ENCODE peak calls at places on chromosome 5, in ten cellular contexts. One of them, this sample, is unnamed.

GRCh38 chr5:36885566-36886485 is 9.3 kb downstream of the NIPBL start:
- DNase-seq in AML-193: no peak
- DNase-seq in HEK293T: no peak
- DNase-seq in left lobe of liver: no peak
- DNase-seq in ELR: no peak
- DNase-seq in left ventricle myocardium inferior: no peak
- DNase-seq in GDM1: no peak
- DNase-seq in uterus: no peak
- DNase-seq in stimulated activated CD4-positive, alpha-beta T cell treated with anti-CD3 and anti-CD28 coated beads, Interleukin-1b, Interleukin-23, amount 100 ng/mL, for 24 hours: no peak
- DNase-seq in GM19239: no peak
- DNase-seq in this sample: no peak

GRCh38 chr5:40634154-40634553 is 45.6 kb upstream of the PTGER4 start:
- DNase-seq in stimulated activated CD4-positive, alpha-beta T cell treated with anti-CD3 and anti-CD28 coated beads, Interleukin-1b, Interleukin-23, amount 100 ng/mL, for 24 hours: no peak
- DNase-seq in HEK293T: no peak
- DNase-seq in left ventricle myocardium inferior: no peak
- DNase-seq in GM19239: no peak
- DNase-seq in AML-193: no peak
- DNase-seq in ELR: no peak
- DNase-seq in left lobe of liver: no peak
- DNase-seq in uterus: no peak
- DNase-seq in GDM1: no peak
- DNase-seq in this sample: no peak

GRCh38 chr5:95771109-95771708 is 40.1 kb downstream of the RHOBTB3 start:
- DNase-seq in ELR: no peak
- DNase-seq in stimulated activated CD4-positive, alpha-beta T cell treated with anti-CD3 and anti-CD28 coated beads, Interleukin-1b, Interleukin-23, amount 100 ng/mL, for 24 hours: no peak
- DNase-seq in left lobe of liver: peak
- DNase-seq in HEK293T: no peak
- DNase-seq in uterus: no peak
- DNase-seq in left ventricle myocardium inferior: peak
- DNase-seq in GM19239: no peak
- DNase-seq in GDM1: no peak
- DNase-seq in AML-193: no peak
- DNase-seq in this sample: no peak

GRCh38 chr5:175609504-175609903 is 48.4 kb upstream of the HRH2 start:
- DNase-seq in ELR: no peak
- DNase-seq in left ventricle myocardium inferior: no peak
- DNase-seq in stimulated activated CD4-positive, alpha-beta T cell treated with anti-CD3 and anti-CD28 coated beads, Interleukin-1b, Interleukin-23, amount 100 ng/mL, for 24 hours: no peak
- DNase-seq in HEK293T: no peak
- DNase-seq in GM19239: no peak
- DNase-seq in uterus: no peak
- DNase-seq in AML-193: no peak
- DNase-seq in GDM1: no peak
- DNase-seq in left lobe of liver: no peak
- DNase-seq in this sample: no peak

GRCh38 chr5:172147857-172148256 is 40.2 kb downstream of the STK10 start:
- DNase-seq in GM19239: no peak
- DNase-seq in ELR: no peak
- DNase-seq in GDM1: no peak
- DNase-seq in uterus: no peak
- DNase-seq in left ventricle myocardium inferior: no peak
- DNase-seq in left lobe of liver: no peak
- DNase-seq in AML-193: no peak
- DNase-seq in stimulated activated CD4-positive, alpha-beta T cell treated with anti-CD3 and anti-CD28 coated beads, Interleukin-1b, Interleukin-23, amount 100 ng/mL, for 24 hours: no peak
- DNase-seq in HEK293T: no peak
- DNase-seq in this sample: no peak

GRCh38 chr5:32297181-32298055 is 15.3 kb downstream of the MTMR12 start:
- DNase-seq in GM19239: no peak
- DNase-seq in AML-193: no peak
- DNase-seq in ELR: no peak
- DNase-seq in stimulated activated CD4-positive, alpha-beta T cell treated with anti-CD3 and anti-CD28 coated beads, Interleukin-1b, Interleukin-23, amount 100 ng/mL, for 24 hours: no peak
- DNase-seq in HEK293T: no peak
- DNase-seq in left ventricle myocardium inferior: no peak
- DNase-seq in uterus: no peak
- DNase-seq in GDM1: no peak
- DNase-seq in left lobe of liver: no peak
- DNase-seq in this sample: no peak

GRCh38 chr5:111404270-111404769 is 108.0 kb downstream of the STARD4 start:
- DNase-seq in HEK293T: no peak
- DNase-seq in AML-193: no peak
- DNase-seq in left lobe of liver: no peak
- DNase-seq in stimulated activated CD4-positive, alpha-beta T cell treated with anti-CD3 and anti-CD28 coated beads, Interleukin-1b, Interleukin-23, amount 100 ng/mL, for 24 hours: no peak
- DNase-seq in GDM1: no peak
- DNase-seq in uterus: no peak
- DNase-seq in GM19239: no peak
- DNase-seq in left ventricle myocardium inferior: no peak
- DNase-seq in ELR: no peak
- DNase-seq in this sample: no peak

GRCh38 chr5:82330506-82330905 is 52.4 kb upstream of the RPS23 start:
- DNase-seq in GM19239: no peak
- DNase-seq in left ventricle myocardium inferior: no peak
- DNase-seq in GDM1: no peak
- DNase-seq in left lobe of liver: no peak
- DNase-seq in HEK293T: no peak
- DNase-seq in ELR: no peak
- DNase-seq in stimulated activated CD4-positive, alpha-beta T cell treated with anti-CD3 and anti-CD28 coated beads, Interleukin-1b, Interleukin-23, amount 100 ng/mL, for 24 hours: no peak
- DNase-seq in uterus: no peak
- DNase-seq in AML-193: no peak
- DNase-seq in this sample: no peak

GRCh38 chr5:132456553-132457361 is 33.8 kb downstream of the IRF1 start:
- DNase-seq in GDM1: peak
- DNase-seq in stimulated activated CD4-positive, alpha-beta T cell treated with anti-CD3 and anti-CD28 coated beads, Interleukin-1b, Interleukin-23, amount 100 ng/mL, for 24 hours: no peak
- DNase-seq in left ventricle myocardium inferior: peak
- DNase-seq in ELR: peak
- DNase-seq in GM19239: no peak
- DNase-seq in HEK293T: no peak
- DNase-seq in left lobe of liver: no peak
- DNase-seq in uterus: no peak
- DNase-seq in AML-193: peak
- DNase-seq in this sample: no peak

GRCh38 chr5:73826761-73827450 is 200.9 kb downstream of the ARHGEF28 start:
- DNase-seq in AML-193: no peak
- DNase-seq in GM19239: no peak
- DNase-seq in left lobe of liver: no peak
- DNase-seq in stimulated activated CD4-positive, alpha-beta T cell treated with anti-CD3 and anti-CD28 coated beads, Interleukin-1b, Interleukin-23, amount 100 ng/mL, for 24 hours: no peak
- DNase-seq in uterus: peak
- DNase-seq in GDM1: no peak
- DNase-seq in HEK293T: no peak
- DNase-seq in left ventricle myocardium inferior: no peak
- DNase-seq in ELR: peak
- DNase-seq in this sample: peak

GRCh38 chr5:179285236-179285635 is 60.0 kb downstream of the ADAMTS2 start:
- DNase-seq in GM19239: no peak
- DNase-seq in left ventricle myocardium inferior: peak
- DNase-seq in uterus: peak
- DNase-seq in stimulated activated CD4-positive, alpha-beta T cell treated with anti-CD3 and anti-CD28 coated beads, Interleukin-1b, Interleukin-23, amount 100 ng/mL, for 24 hours: no peak
- DNase-seq in left lobe of liver: peak
- DNase-seq in AML-193: no peak
- DNase-seq in ELR: no peak
- DNase-seq in GDM1: no peak
- DNase-seq in HEK293T: no peak
- DNase-seq in this sample: no peak

GRCh38 chr5:76579166-76579765 is 43.9 kb downstream of the F2RL2 start:
- DNase-seq in uterus: no peak
- DNase-seq in ELR: peak
- DNase-seq in left lobe of liver: no peak
- DNase-seq in GDM1: no peak
- DNase-seq in left ventricle myocardium inferior: no peak
- DNase-seq in GM19239: no peak
- DNase-seq in stimulated activated CD4-positive, alpha-beta T cell treated with anti-CD3 and anti-CD28 coated beads, Interleukin-1b, Interleukin-23, amount 100 ng/mL, for 24 hours: no peak
- DNase-seq in HEK293T: no peak
- DNase-seq in AML-193: no peak
- DNase-seq in this sample: peak

GRCh38 chr5:176611435-176611834 is 1.5 kb upstream of the GPRIN1 start:
- DNase-seq in left ventricle myocardium inferior: peak
- DNase-seq in ELR: peak
- DNase-seq in GDM1: peak
- DNase-seq in stimulated activated CD4-positive, alpha-beta T cell treated with anti-CD3 and anti-CD28 coated beads, Interleukin-1b, Interleukin-23, amount 100 ng/mL, for 24 hours: no peak
- DNase-seq in AML-193: peak
- DNase-seq in left lobe of liver: peak
- DNase-seq in GM19239: peak
- DNase-seq in uterus: peak
- DNase-seq in HEK293T: peak
- DNase-seq in this sample: peak

This sample was measured in epithelial cell of prostate.